ENCODE peak calls at places on chromosomes 4 and X, in nine cellular contexts. D is fibroblast of lung, B is H1, E is upper lobe of right lung, S is PC-3, O is A549, U is lung, H is mammary epithelial cell, V is HepG2. C is an unnamed sample.

GRCh38 chr4:1416948-1417260 is 10.7 kb upstream of the NKX1-1 start:
- DNase-seq in V (no peak), U (no peak), H (no peak), E (peak; percentile 51), D (no peak), S (no peak), O (no peak), B (no peak), C (no peak)

GRCh38 chr4:52195882-52196281 is 144.8 kb downstream of the SPATA18 start:
- DNase-seq in O (no peak), B (no peak), S (peak; percentile 16), V (no peak), U (no peak), H (no peak), E (no peak), D (no peak), C (no peak)

GRCh38 chr4:114780205-114780604 is 181.6 kb downstream of the UGT8 start:
- DNase-seq in O (no peak), V (peak; percentile 14), H (no peak), U (no peak), E (no peak), B (no peak), D (peak; percentile 23), S (peak; percentile 36), C (peak; percentile 8)

GRCh38 chr4:20395160-20395773 is 143.6 kb downstream of the SLIT2 start:
- DNase-seq in S (peak; percentile 54), U (no peak), O (peak; percentile 0), D (peak; percentile 14), H (peak; percentile 26), V (peak; percentile 32), B (peak; percentile 43), E (no peak), C (peak; percentile 50)

GRCh38 chrX:118497180-118497814 is 1.7 kb downstream of the DOCK11 start:
- DNase-seq in B (no peak), O (no peak), H (no peak), V (peak; percentile 20), D (no peak), E (no peak), U (no peak), S (no peak), C (no peak)

GRCh38 chr4:42608551-42608950 is 48.4 kb downstream of the ATP8A1 start:
- DNase-seq in U (no peak), V (no peak), E (no peak), O (no peak), D (peak; percentile 3), H (no peak), S (peak; percentile 26), B (no peak), C (no peak)

GRCh38 chr4:19005211-19005610 is 983.7 kb upstream of the LCORL start:
- DNase-seq in V (no peak), B (peak; percentile 9), D (peak; percentile 69), H (no peak), O (no peak), U (no peak), E (no peak), S (no peak), C (peak; percentile 27)

GRCh38 chrX:154738013-154738738 is 12.7 kb downstream of the GAB3 start:
- DNase-seq in D (peak; percentile 88), B (no peak), O (no peak), V (no peak), U (no peak), E (no peak), H (peak; percentile 52), S (peak; percentile 70), C (peak; percentile 89)

GRCh38 chrX:23202316-23202715 is 132.3 kb upstream of the PTCHD1 start:
- DNase-seq in B (no peak), U (no peak), H (no peak), V (no peak), D (no peak), S (no peak), O (no peak), E (no peak), C (no peak)

GRCh38 chr4:16713271-16713670 is 185.2 kb downstream of the LDB2 start:
- DNase-seq in B (no peak), H (no peak), U (no peak), V (no peak), O (no peak), S (no peak), D (no peak), E (no peak), C (no peak)

GRCh38 chr4:98653890-98654867 is 4.2 kb downstream of the TSPAN5 start:
- DNase-seq in V (no peak), S (peak; percentile 89), U (no peak), E (no peak), B (no peak), O (peak; percentile 25), D (peak; percentile 99), H (peak; percentile 80), C (peak; percentile 85)

GRCh38 chrX:82666355-82666754 is 841.7 kb upstream of the POU3F4 start:
- DNase-seq in D (no peak), S (no peak), U (no peak), O (no peak), H (no peak), E (no peak), B (no peak), V (no peak), C (no peak)

GRCh38 chr4:79022529-79022928 is 83.3 kb upstream of the PAQR3 start:
- DNase-seq in D (no peak), E (peak; percentile 61), H (no peak), V (no peak), B (no peak), S (no peak), U (no peak), O (no peak), C (no peak)

GRCh38 chr4:69697536-69697935 is 44.5 kb upstream of the UGT2A1 start:
- DNase-seq in U (no peak), S (no peak), E (no peak), D (no peak), O (no peak), B (no peak), V (no peak), H (peak; percentile 77), C (no peak)
- H3K4me3 ChIP-seq in U (no peak overlapping the region), S (no peak overlapping the region), E (no peak overlapping the region), D (no peak overlapping the region), O (no peak overlapping the region), B (no peak overlapping the region), V (no peak overlapping the region), H (no peak overlapping the region), C (no peak overlapping the region)

DNA sequence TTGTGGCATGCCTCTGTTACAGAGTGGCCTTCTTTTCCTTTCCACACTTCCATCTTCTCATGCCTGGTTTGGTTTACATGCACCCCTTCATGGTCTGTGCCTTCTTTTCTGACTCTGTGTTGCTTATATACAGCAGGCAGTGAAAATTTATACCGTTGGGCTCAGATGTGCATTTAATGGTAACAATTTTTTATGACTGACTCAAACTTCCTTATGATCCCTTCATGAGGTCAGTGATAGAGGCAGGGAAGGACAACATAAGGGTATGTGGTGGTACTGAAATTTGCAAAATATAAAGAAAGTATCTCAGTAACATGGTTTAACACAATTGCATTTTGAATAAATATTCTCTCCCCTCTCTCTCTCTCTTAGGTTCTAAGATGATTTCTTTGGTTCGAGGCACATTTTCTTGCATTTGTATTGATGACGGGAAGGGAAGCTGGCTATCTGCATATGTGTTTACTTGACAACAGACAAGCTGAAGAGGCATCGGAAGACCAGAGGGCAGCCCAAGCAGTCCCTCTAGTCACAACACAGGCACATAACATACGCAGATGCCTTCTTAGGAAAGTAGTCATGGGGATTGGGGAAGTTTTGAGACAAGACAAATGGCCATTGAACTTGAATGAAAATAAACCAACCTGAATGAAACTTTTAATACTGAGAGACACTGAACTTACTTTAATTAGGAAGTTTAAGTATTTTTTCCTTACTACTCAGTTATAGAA is 163.3 kb upstream of the LEF1 start:
- DNase-seq in U (no peak), O (no peak), B (no peak), S (no peak), V (no peak), E (no peak), H (no peak), D (no peak), C (no peak)
- TF ChIP-seq CTCF in U (no peak), O (no peak), B (no peak), S (no peak), V (no peak), E (no peak), H (no peak), D (no peak), C (no peak)

DNA sequence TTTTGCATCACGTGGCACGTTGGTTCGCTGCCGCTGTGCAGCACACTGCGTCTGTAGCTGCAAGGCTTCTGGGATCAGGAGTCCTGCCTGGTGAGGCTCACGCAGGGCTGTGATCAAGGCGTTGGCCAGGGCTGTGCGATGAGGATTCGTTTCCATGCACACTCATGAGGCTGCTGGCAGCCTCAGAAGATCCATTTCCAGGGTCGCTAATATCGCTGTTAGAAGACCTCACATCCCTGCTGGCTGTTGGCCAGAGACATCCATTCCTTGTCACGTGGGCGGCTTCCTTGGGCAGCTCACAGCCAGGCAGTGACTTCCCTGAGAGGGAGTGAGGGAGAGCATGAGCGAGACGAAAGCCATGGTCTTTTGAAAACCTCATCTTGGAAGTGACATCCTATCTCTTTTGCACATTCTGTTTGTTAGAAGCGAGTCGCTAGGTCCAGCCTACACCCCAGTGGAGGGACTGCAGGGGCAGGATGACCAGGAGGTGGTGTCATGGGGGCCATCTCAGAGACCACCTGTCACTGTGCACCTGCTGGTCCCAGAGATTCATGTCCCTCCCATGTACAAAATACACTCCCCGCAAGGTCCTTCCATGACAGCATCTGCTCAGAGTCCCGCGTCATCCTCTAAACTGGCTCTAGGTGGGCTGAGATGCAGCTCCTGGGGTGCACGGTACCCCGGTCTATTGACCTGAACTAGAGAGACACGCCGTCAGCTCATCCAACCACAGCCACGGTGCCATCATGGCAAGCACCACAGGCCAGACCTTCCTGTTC is 12.2 kb downstream of the RGS12 start:
- DNase-seq in S (no peak), O (no peak), B (no peak), U (no peak), D (peak; percentile 57), H (no peak), V (no peak), E (peak; percentile 56), C (peak; percentile 49)
- H3K4me3 ChIP-seq in S (no peak overlapping the region), O (no peak overlapping the region), B (no peak overlapping the region), U (no peak overlapping the region), D (no peak overlapping the region), H (no peak overlapping the region), V (no peak overlapping the region), E (no peak overlapping the region), C (no peak overlapping the region)

GRCh38 chrX:49160908-49161307 is 1.6 kb upstream of the MAGIX start:
- DNase-seq in V (no peak), D (no peak), S (no peak), U (no peak), H (no peak), E (no peak), O (no peak), B (no peak), C (no peak)

GRCh38 chrX:49164589-49165360 is 2.2 kb downstream of the MAGIX start:
- DNase-seq in U (no peak), D (no peak), O (no peak), H (no peak), E (no peak), S (no peak), B (no peak), V (no peak), C (no peak)

GRCh38 chrX:49163555-49164419 is 1.2 kb downstream of the MAGIX start:
- DNase-seq in V (peak; percentile 53), O (peak; percentile 72), D (peak; percentile 65), U (peak; percentile 90), H (peak; percentile 73), E (peak; percentile 93), S (peak; percentile 88), B (peak; percentile 49), C (peak; percentile 85)

GRCh38 chrX:49165901-49166881 is 3.6 kb downstream of the MAGIX start:
- DNase-seq in E (peak; percentile 87), V (no peak), H (peak; percentile 88), O (no peak), S (no peak), U (peak; percentile 77), D (peak; percentile 76), B (peak; percentile 83), C (peak; percentile 76)

GRCh38 chrX:49162620-49163019 is at the start of gene MAGIX:
- DNase-seq in S (peak; percentile 30), U (no peak), V (no peak), B (no peak), D (no peak), E (no peak), H (no peak), O (no peak), C (no peak)
- TF ChIP-seq CTCF in S (no peak), U (no peak), V (no peak), B (no peak), D (no peak), E (no peak), H (no peak), O (no peak), C (no peak)